ENCODE peak calls at places on chromosomes 1 and 21, in eight cellular contexts. I, M, S, L, J, N, U and B are unnamed samples.

GRCh38 chr1:179743679-179744400 is 749 bp downstream of the FAM163A start:
- DNase-seq in S (no peak), N (no peak), L (no peak), M (peak), U (no peak), I (no peak), J (no peak), B (no peak)

GRCh38 chr1:56827711-56828110 is 8.5 kb upstream of the FYB2 start:
- DNase-seq in U (no peak), N (no peak), I (no peak), S (no peak), L (no peak), J (peak), M (no peak), B (no peak)

GRCh38 chr1:171743014-171743870 is 1.4 kb upstream of the VAMP4 start:
- DNase-seq in I (peak), J (peak), U (peak), L (no peak), N (no peak), S (peak), M (no peak), B (no peak)

GRCh38 chr1:218686258-218686657 is 341.1 kb downstream of the TGFB2 start:
- DNase-seq in N (no peak), J (peak), L (no peak), S (no peak), M (no peak), I (peak), U (peak), B (no peak)

GRCh38 chr1:7490576-7490975 is 280.5 kb upstream of the VAMP3 start:
- DNase-seq in N (no peak), L (no peak), S (no peak), U (no peak), M (no peak), I (no peak), J (no peak), B (no peak)

GRCh38 chr1:10867138-10867721 is 70.8 kb upstream of the CASZ1 start:
- DNase-seq in L (peak), U (no peak), S (peak), J (peak), M (peak), I (peak), N (no peak), B (peak)

GRCh38 chr1:64019818-64020217 is 183.6 kb upstream of the UBE2U start:
- DNase-seq in U (no peak), L (no peak), S (peak), M (no peak), N (no peak), I (peak), J (peak), B (peak)

GRCh38 chr1:243471026-243471685 is 215.3 kb downstream of the SDCCAG8 start:
- DNase-seq in U (no peak), J (no peak), N (no peak), I (no peak), M (no peak), S (no peak), L (no peak), B (no peak)

GRCh38 chr1:145944532-145944931 is 13.3 kb downstream of the LIX1L start:
- DNase-seq in N (no peak), M (no peak), L (no peak), J (no peak), U (no peak), I (no peak), S (no peak), B (no peak)

GRCh38 chr21:17389311-17389710 is 123.5 kb upstream of the CXADR start:
- DNase-seq in I (no peak), N (no peak), J (no peak), S (no peak), L (no peak), U (no peak), M (no peak), B (no peak)

GRCh38 chr1:87696483-87696882 is 367.8 kb downstream of the LMO4 start:
- DNase-seq in N (no peak), I (no peak), S (no peak), M (no peak), J (no peak), U (no peak), L (no peak), B (no peak)

GRCh38 chr1:9737057-9737456 is 85.5 kb downstream of the PIK3CD start:
- DNase-seq in N (no peak), M (no peak), I (no peak), S (no peak), J (no peak), L (no peak), U (no peak), B (no peak)

GRCh38 chr1:207828485-207829158 is 76.8 kb downstream of the CD46 start:
- DNase-seq in S (peak), L (peak), U (peak), J (peak), N (peak), I (peak), M (peak), B (peak)

GRCh38 chr1:180571060-180571831 is 12.5 kb downstream of the OVAAL start:
- DNase-seq in N (no peak), J (peak), L (no peak), I (no peak), S (no peak), U (no peak), M (no peak), B (no peak)

GRCh38 chr21:22728091-22728490 is 1729.9 kb downstream of the NCAM2 start:
- DNase-seq in N (no peak), J (no peak), U (no peak), I (no peak), M (no peak), L (no peak), S (no peak), B (peak)

GRCh38 chr1:91124989-91125417 is 103.2 kb upstream of the ZNF644 start:
- DNase-seq in U (no peak), I (no peak), M (no peak), N (no peak), L (no peak), S (peak), J (peak), B (no peak)

GRCh38 chr1:201326710-201327109 is 43.4 kb downstream of the PKP1 start:
- DNase-seq in N (no peak), U (no peak), I (no peak), M (no peak), L (no peak), S (no peak), J (no peak), B (no peak)

GRCh38 chr1:6044481-6045109 is 1.1 kb upstream of the KCNAB2 start:
- DNase-seq in U (no peak), M (no peak), I (no peak), S (no peak), N (no peak), J (no peak), L (no peak), B (no peak)

GRCh38 chr1:190169311-190170067 is 308.2 kb downstream of the BRINP3 start:
- DNase-seq in U (peak), L (no peak), M (no peak), I (peak), N (no peak), J (no peak), S (no peak), B (no peak)

GRCh38 chr1:210598135-210598652 is 269.5 kb downstream of the HHAT start:
- DNase-seq in L (no peak), U (peak), N (no peak), I (peak), M (no peak), S (no peak), J (peak), B (no peak)

GRCh38 chr1:38014724-38015424 is 2.3 kb downstream of the UTP11 start:
- DNase-seq in J (no peak), M (no peak), U (no peak), L (no peak), I (no peak), N (no peak), S (no peak), B (no peak)

GRCh38 chr1:20361805-20362381 is 71.2 kb downstream of the VWA5B1 start:
- DNase-seq in I (peak), N (peak), M (peak), J (peak), L (no peak), U (no peak), S (peak), B (peak)

GRCh38 chr1:98086796-98087195 is 166.0 kb upstream of the DPYD start:
- DNase-seq in U (peak), I (peak), L (no peak), J (peak), N (no peak), M (peak), S (no peak), B (no peak)

GRCh38 chr1:234771642-234772344 is 161.8 kb upstream of the IRF2BP2 start:
- DNase-seq in N (no peak), I (no peak), U (no peak), J (no peak), S (no peak), M (no peak), L (no peak), B (peak)

GRCh38 chr1:229221106-229222019 is 49.5 kb upstream of the RAB4A start:
- DNase-seq in N (no peak), U (no peak), L (no peak), S (no peak), J (peak), I (peak), M (no peak), B (no peak)

GRCh38 chr1:206508956-206509355 is 1.6 kb downstream of the RASSF5 start:
- DNase-seq in S (no peak), M (no peak), U (peak), J (peak), I (peak), L (no peak), N (no peak), B (no peak)

GRCh38 chr1:228867093-228867950 is 132.0 kb downstream of the RHOU start:
- DNase-seq in J (peak), M (no peak), U (no peak), N (no peak), S (no peak), L (no peak), I (no peak), B (no peak)

GRCh38 chr1:85042413-85042812 is 5.9 kb downstream of the MCOLN3 start:
- DNase-seq in M (no peak), S (no peak), I (no peak), N (no peak), J (no peak), L (no peak), U (no peak), B (no peak)

GRCh38 chr1:183198463-183198862 is 12.4 kb downstream of the LAMC2 start:
- DNase-seq in L (no peak), I (peak), M (no peak), N (no peak), S (peak), J (peak), U (peak), B (no peak)

GRCh38 chr1:153527023-153527724 is 8.6 kb downstream of the S100A6 start:
- DNase-seq in J (no peak), I (peak), U (no peak), N (no peak), L (no peak), M (no peak), S (no peak), B (no peak)

GRCh38 chr1:233081686-233082085 is 131.3 kb downstream of the NTPCR start:
- DNase-seq in M (no peak), I (no peak), S (no peak), U (no peak), J (peak), L (no peak), N (no peak), B (no peak)

GRCh38 chr1:167516404-167517388 is 1.6 kb downstream of the CD247 start:
- DNase-seq in L (no peak), I (no peak), M (no peak), N (no peak), U (no peak), J (no peak), S (peak), B (no peak)

GRCh38 chr1:112083487-112083886 is 94.0 kb upstream of the KCND3 start:
- DNase-seq in M (peak), U (no peak), I (peak), J (peak), S (no peak), L (no peak), N (no peak), B (peak)

GRCh38 chr1:40315795-40316594 is 1.1 kb downstream of the COL9A2 start:
- DNase-seq in L (no peak), J (peak), S (peak), I (no peak), N (peak), M (peak), U (no peak), B (peak)

GRCh38 chr1:151960780-151961513 is 32.7 kb downstream of the S100A10 start:
- DNase-seq in U (no peak), S (no peak), J (no peak), N (no peak), L (no peak), M (no peak), I (no peak), B (no peak)

GRCh38 chr1:3618576-3618903 is 6.3 kb upstream of the TPRG1L start:
- DNase-seq in S (no peak), I (no peak), J (no peak), U (no peak), M (no peak), L (no peak), N (no peak), B (no peak)

GRCh38 chr21:33428669-33429068 is 25.5 kb downstream of the IFNGR2 start:
- DNase-seq in S (no peak), I (peak), U (no peak), N (no peak), J (no peak), M (no peak), L (no peak), B (no peak)

GRCh38 chr1:104617474-104617873 is 867.8 kb downstream of the AMY1C start:
- DNase-seq in I (no peak), S (no peak), L (no peak), J (no peak), N (no peak), M (no peak), U (no peak), B (no peak)